ENCODE peak calls at places on chromosomes 16 and 17, in eight cellular contexts. J is SK-N-SH, P is fibroblast of pulmonary artery, Y is esophagus squamous epithelium, B is tibial nerve, M is psoas muscle, D is upper lobe of right lung, G is body of pancreas. V is an unnamed sample.
A peak's percentile ranks its signal among the peaks of the same experiment; 100 is the strongest.

GRCh38 chr17:17685775-17686291 is 4.6 kb downstream of the RAI1 start:
- DNase-seq in D (peak; percentile 83), G (peak; percentile 62), P (peak; percentile 70), J (peak; percentile 65), M (no peak), Y (no peak), B (no peak), V (peak; percentile 47)

GRCh38 chr16:23687034-23687808 is 8.5 kb downstream of the PLK1 start:
- DNase-seq in P (no peak), B (no peak), M (no peak), G (no peak), J (no peak), Y (no peak), D (no peak), V (no peak)

GRCh38 chr17:77033892-77034404 is 106.8 kb upstream of the SEC14L1 start:
- DNase-seq in M (no peak), P (no peak), G (no peak), Y (no peak), B (no peak), D (no peak), J (no peak), V (no peak)

GRCh38 chr16:52539197-52539596 is 7.7 kb downstream of the TOX3 start:
- DNase-seq in D (no peak), J (no peak), G (no peak), Y (no peak), M (no peak), B (no peak), P (no peak), V (no peak)

GRCh38 chr16:75947626-75948239 is 221.4 kb upstream of the CPHXL start:
- DNase-seq in M (no peak), Y (no peak), G (no peak), P (no peak), J (no peak), D (no peak), B (no peak), V (no peak)

GRCh38 chr16:85402910-85403692 is 210.0 kb upstream of the GSE1 start:
- DNase-seq in J (no peak), B (no peak), D (peak; percentile 63), G (peak; percentile 41), Y (no peak), M (peak; percentile 70), P (peak; percentile 84), V (no peak)

GRCh38 chr17:57261084-57261461 is 4.8 kb downstream of the MSI2 start:
- DNase-seq in M (no peak), B (no peak), D (no peak), J (no peak), P (peak; percentile 28), G (no peak), Y (no peak), V (no peak)

GRCh38 chr16:3198334-3199072 is 10.5 kb downstream of the OR1F1 start:
- DNase-seq in Y (no peak), P (no peak), B (no peak), D (no peak), M (no peak), G (no peak), J (no peak), V (no peak)

GRCh38 chr16:35144212-35144932 is 1685.0 kb downstream of the TP53TG3F start:
- DNase-seq in D (peak; percentile 38), P (no peak), J (no peak), B (no peak), Y (no peak), M (no peak), G (no peak), V (peak; percentile 70)

GRCh38 chr17:45317113-45317820 is 447 bp upstream of the MAP3K14 start:
- DNase-seq in Y (peak; percentile 99), G (peak; percentile 100), J (peak; percentile 99), P (peak; percentile 100), B (peak; percentile 99), M (peak; percentile 100), D (peak; percentile 100), V (peak; percentile 100)
- TF ChIP-seq CTCF in Y (no peak), G (no peak), J (no peak), P (no peak), B (peak; percentile 12), M (no peak), D (no peak), V (no peak)

DNA sequence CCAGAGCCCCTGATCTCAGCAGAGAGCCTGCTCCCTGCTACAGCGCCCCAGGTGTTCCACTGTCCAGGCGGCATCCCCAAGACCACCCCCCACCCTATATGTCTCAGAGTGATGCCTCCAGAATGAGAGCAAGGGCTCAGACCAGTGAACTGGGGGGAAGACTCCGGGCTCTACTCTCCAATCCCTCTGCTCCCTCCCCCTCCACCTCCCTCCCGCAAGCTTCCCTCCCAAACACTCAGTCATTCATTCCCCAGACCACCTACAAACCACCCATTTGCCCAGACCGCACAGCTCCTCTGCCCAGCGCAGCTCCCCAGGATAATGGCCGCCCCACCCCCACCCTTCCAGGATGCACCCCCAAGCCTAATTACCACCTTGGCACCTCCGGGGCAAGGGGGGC is 59.4 kb upstream of the TAC4 start:
- DNase-seq in M (no peak), D (no peak), B (no peak), G (no peak), Y (no peak), P (no peak), J (no peak), V (no peak)
- TF ChIP-seq CTCF in M (no peak), D (no peak), B (no peak), G (no peak), Y (no peak), P (no peak), J (no peak), V (no peak)

GRCh38 chr17:50185724-50186545 is 15.5 kb downstream of the COL1A1 start:
- DNase-seq in J (no peak), G (no peak), M (no peak), P (no peak), D (no peak), Y (no peak), B (no peak), V (no peak)
- TF ChIP-seq CTCF in J (no peak), G (no peak), M (no peak), P (no peak), D (no peak), Y (no peak), B (no peak), V (no peak)

GRCh38 chr16:87183647-87184046 is 133.5 kb downstream of the C16orf95 start:
- DNase-seq in D (no peak), J (no peak), G (no peak), P (no peak), Y (no peak), M (no peak), B (no peak), V (no peak)
- TF ChIP-seq CTCF in D (no peak), J (peak; percentile 14), G (no peak), P (no peak), Y (no peak), M (no peak), B (no peak), V (no peak)

GRCh38 chr16:57609541-57610401 is 18.7 kb upstream of the ADGRG1 start:
- DNase-seq in B (no peak), Y (no peak), M (no peak), G (peak; percentile 55), J (peak; percentile 30), D (peak; percentile 49), P (peak; percentile 54), V (peak; percentile 79)
- TF ChIP-seq CTCF in B (no peak), Y (no peak), M (no peak), G (peak; percentile 2), J (no peak), D (peak; percentile 16), P (peak; percentile 37), V (no peak)

GRCh38 chr17:6648181-6648580 is 3.2 kb downstream of the MED31 start:
- DNase-seq in B (no peak), Y (no peak), M (no peak), D (no peak), P (peak; percentile 27), G (no peak), J (no peak), V (no peak)
- TF ChIP-seq CTCF in B (no peak), Y (no peak), M (no peak), D (no peak), P (peak; percentile 25), G (no peak), J (peak; percentile 38), V (no peak)